ENCODE peak calls at places on chromosomes 6 and 20, in four cellular contexts. R is spleen, X is ovary, B is NB4. D is an unnamed sample.

GRCh38 chr6:2028457-2029038 is 216.9 kb downstream of the GMDS start:
- DNase-seq in B (peak; percentile 50), X (no peak), R (no peak), D (no peak)

GRCh38 chr6:39029156-39030011 is 19.2 kb upstream of the GLP1R start:
- DNase-seq in R (no peak), X (no peak), B (peak; percentile 36), D (no peak)

GRCh38 chr6:157235600-157236039 is 87.7 kb downstream of the TMEM242 start:
- DNase-seq in B (no peak), X (peak; percentile 71), R (peak; percentile 82), D (peak; percentile 50)

GRCh38 chr6:108350528-108350927 is 55.7 kb downstream of the AFG1L start:
- DNase-seq in B (no peak), X (no peak), R (no peak), D (no peak)

GRCh38 chr6:86657192-86657591 is 280.1 kb upstream of the HTR1E start:
- DNase-seq in X (no peak), B (no peak), R (no peak), D (no peak)

GRCh38 chr20:45052698-45053440 is 48.1 kb downstream of the KCNS1 start:
- DNase-seq in X (no peak), B (peak; percentile 64), R (no peak), D (no peak)

GRCh38 chr6:137637161-137637560 is 143.0 kb upstream of the OLIG3 start:
- DNase-seq in B (peak; percentile 78), X (no peak), R (no peak), D (no peak)

GRCh38 chr20:56420940-56421688 is 9.1 kb downstream of the CASS4 start:
- DNase-seq in R (no peak), X (no peak), B (no peak), D (no peak)

GRCh38 chr6:100574836-100575235 is 110.1 kb upstream of the SIM1 start:
- DNase-seq in R (no peak), X (no peak), B (no peak), D (no peak)

GRCh38 chr6:154229796-154230195 is 126.8 kb downstream of the IPCEF1 start:
- DNase-seq in R (no peak), X (no peak), B (no peak), D (no peak)

GRCh38 chr20:35296101-35296554 is 3.9 kb upstream of the FAM83C start:
- DNase-seq in R (peak; percentile 51), B (no peak), X (no peak), D (no peak)

GRCh38 chr6:48570656-48571055 is 459.7 kb upstream of the PTCHD4 start:
- DNase-seq in B (no peak), R (no peak), X (no peak), D (no peak)

GRCh38 chr20:58661298-58662141 is 10.4 kb downstream of the STX16 start:
- DNase-seq in R (no peak), X (no peak), B (no peak), D (no peak)

GRCh38 chr20:13868331-13868730 is 83.5 kb downstream of the NDUFAF5 start:
- DNase-seq in B (peak; percentile 82), R (no peak), X (no peak), D (no peak)

GRCh38 chr6:143397229-143398222 is 53.0 kb downstream of the ADAT2 start:
- DNase-seq in R (no peak), B (no peak), X (peak; percentile 17), D (peak; percentile 86)

GRCh38 chr6:139017227-139017626 is 11.3 kb upstream of the ABRACL start:
- DNase-seq in R (no peak), X (no peak), B (no peak), D (peak; percentile 37)

GRCh38 chr6:22451960-22452359 is 117.4 kb upstream of the HDGFL1 start:
- DNase-seq in B (no peak), R (no peak), X (no peak), D (no peak)

GRCh38 chr6:143271024-143271423 is 179.5 kb downstream of the ADAT2 start:
- DNase-seq in X (peak; percentile 61), R (no peak), B (no peak), D (no peak)

GRCh38 chr20:9923648-9924047 is 84.8 kb upstream of the PAK5 start:
- DNase-seq in X (no peak), B (no peak), R (no peak), D (no peak)

GRCh38 chr20:9920908-9921307 is 82.0 kb upstream of the PAK5 start:
- DNase-seq in X (no peak), B (no peak), R (no peak), D (no peak)

GRCh38 chr20:9916776-9917175 is 77.9 kb upstream of the PAK5 start:
- DNase-seq in B (no peak), X (no peak), R (no peak), D (no peak)

GRCh38 chr20:9918360-9918759 is 79.5 kb upstream of the PAK5 start:
- DNase-seq in R (no peak), B (no peak), X (no peak), D (no peak)

DNA sequence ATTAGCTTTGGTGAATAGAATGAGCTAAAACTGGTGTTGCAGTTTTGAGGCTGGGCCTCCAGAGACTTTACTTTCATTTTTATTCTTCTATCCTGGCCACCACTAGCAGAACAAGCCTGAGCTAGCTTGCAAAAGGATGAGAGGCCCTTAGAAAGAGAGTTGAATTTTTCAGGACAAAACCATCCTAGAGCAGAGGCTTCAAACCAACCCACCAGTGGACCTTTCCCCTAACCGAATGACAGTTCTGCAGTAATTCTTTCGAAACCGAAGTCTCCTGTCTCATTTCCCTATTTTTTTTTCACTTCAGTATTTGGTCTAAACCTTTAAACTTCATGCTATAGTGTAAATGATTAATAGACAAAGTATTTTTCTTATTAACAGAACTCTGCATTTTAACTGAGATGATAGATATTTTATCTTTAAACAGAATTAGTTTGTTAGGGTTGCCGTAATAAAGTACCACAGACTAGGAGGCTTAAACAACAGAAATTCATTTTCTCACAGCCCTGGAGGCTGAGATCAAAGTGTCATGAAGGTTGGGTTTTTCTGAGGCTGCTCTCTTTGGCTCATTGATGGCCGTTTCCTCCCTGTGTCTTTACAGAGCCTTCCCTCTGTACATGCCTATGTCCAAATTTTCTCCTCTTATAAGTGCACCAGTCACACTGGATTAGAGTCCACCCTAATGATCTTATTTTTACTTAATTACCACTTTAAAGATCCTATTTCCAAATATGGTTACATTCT is 80.6 kb upstream of the PAK5 start:
- DNase-seq in R (no peak), X (no peak), B (peak; percentile 3), D (no peak)
- H3K4me3 ChIP-seq in R (no peak overlapping the region), X (no peak overlapping the region), B (no peak overlapping the region), D (no peak overlapping the region)

GRCh38 chr20:33489495-33490022 is 337 bp upstream of the CBFA2T2 start:
- DNase-seq in R (peak; percentile 100), B (peak; percentile 98), X (peak; percentile 100), D (peak; percentile 100)
- TF ChIP-seq POLR2A in R (peak; percentile 55), B (peak; percentile 98), X (peak; percentile 98), D (peak; percentile 95)

DNA sequence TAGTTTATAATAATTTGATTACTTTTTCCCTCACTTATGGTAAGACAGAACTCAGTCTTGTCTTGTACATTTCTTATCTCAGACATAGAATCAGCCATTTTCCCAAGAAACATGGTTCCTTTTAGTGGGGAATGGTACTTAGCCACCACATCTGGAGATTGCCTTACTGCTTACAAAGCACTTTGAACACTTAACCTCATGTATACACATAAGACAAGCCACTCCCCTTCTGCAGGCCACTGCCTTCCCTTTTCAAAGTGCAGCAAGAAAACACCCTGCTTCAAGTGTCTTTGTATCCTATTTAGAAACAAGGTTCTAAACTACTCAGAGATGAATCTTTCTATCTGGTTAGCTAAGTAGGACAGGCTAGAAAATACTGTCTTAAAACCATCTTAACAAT is 159.2 kb downstream of the UBE3D start:
- DNase-seq in R (no peak), B (peak; percentile 35), X (no peak), D (no peak)
- H3K4me3 ChIP-seq in R (no peak overlapping the region), B (no peak overlapping the region), X (no peak overlapping the region), D (no peak overlapping the region)

GRCh38 chr6:32175711-32176475 is at the start of gene AGPAT1:
- DNase-seq in R (peak; percentile 98), B (peak; percentile 98), X (peak; percentile 98), D (peak; percentile 97)
- TF ChIP-seq POLR2A in R (no peak), B (peak; percentile 43), X (peak; percentile 66), D (peak; percentile 59)

GRCh38 chr20:61590236-61590635 is 338.2 kb downstream of the CDH4 start:
- DNase-seq in X (no peak), B (no peak), R (no peak), D (peak; percentile 33)

GRCh38 chr20:61589055-61589385 is 337.0 kb downstream of the CDH4 start:
- DNase-seq in R (no peak), X (no peak), B (no peak), D (no peak)

GRCh38 chr20:61587910-61588309 is 335.8 kb downstream of the CDH4 start:
- DNase-seq in R (no peak), B (no peak), X (no peak), D (no peak)

GRCh38 chr20:61587036-61587435 is 335.0 kb downstream of the CDH4 start:
- DNase-seq in X (no peak), B (no peak), R (no peak), D (peak; percentile 25)

DNA sequence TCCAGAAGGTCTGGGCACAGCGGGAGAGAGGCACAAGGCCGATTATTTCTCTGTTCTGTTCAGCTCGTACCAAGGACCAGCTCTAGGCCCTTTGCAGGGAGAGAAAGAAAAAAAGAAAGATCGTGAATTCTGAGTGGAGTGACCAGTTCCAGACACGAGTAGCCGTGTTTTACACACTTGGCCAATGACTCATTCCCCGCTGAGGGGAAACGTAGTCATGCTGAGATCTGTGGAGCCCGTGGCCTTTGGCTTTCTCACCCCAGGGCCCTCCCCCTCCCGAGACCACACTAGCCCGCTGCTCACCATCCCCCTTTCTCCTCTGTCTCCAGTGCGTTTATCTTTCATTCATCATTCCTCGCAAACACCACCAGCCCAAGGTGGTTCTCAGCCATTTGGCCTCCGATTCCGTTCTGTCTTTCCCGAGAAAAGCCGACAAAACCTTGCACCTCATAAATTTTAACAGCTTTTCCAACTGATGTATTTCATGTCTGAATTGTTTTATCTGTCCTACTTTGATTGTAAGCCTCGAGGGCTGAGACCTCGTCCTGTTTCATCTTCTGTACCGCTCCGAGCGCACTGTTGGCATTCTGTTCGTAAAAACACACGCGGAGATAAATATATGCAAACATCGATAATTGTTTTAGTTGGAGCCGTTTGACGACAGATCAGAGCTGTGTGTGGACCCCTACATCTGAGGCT is 336.4 kb downstream of the CDH4 start:
- DNase-seq in X (no peak), B (no peak), R (no peak), D (no peak)
- H3K4me3 ChIP-seq in X (no peak overlapping the region), B (no peak overlapping the region), R (no peak overlapping the region), D (no peak overlapping the region)

D was measured in right lobe of liver.